ENCODE peak calls at places on chromosomes 7 and 10, in six cellular contexts. Y, Z, U, I, B and P are unnamed samples.

GRCh38 chr7:94297397-94297838 is 97.3 kb upstream of the COL1A2 start:
- DNase-seq in Y (peak; percentile 86), Z (peak; percentile 20), U (no peak), I (no peak), B (peak; percentile 89), P (no peak)

GRCh38 chr7:31896929-31897328 is 173.3 kb downstream of the PDE1C start:
- DNase-seq in Y (no peak), Z (no peak), U (no peak), I (no peak), B (no peak), P (no peak)

GRCh38 chr7:45064047-45064725 is 24.6 kb downstream of the NACAD start:
- DNase-seq in Y (no peak), Z (no peak), U (no peak), I (no peak), B (no peak), P (no peak)

GRCh38 chr10:117461766-117462423 is 80.7 kb upstream of the EMX2 start:
- DNase-seq in Y (peak; percentile 91), Z (peak; percentile 85), U (no peak), I (no peak), B (peak; percentile 85), P (peak; percentile 86)

GRCh38 chr7:68205826-68206225 is 1209.2 kb downstream of the TYW1 start:
- DNase-seq in Y (no peak), Z (no peak), U (no peak), I (no peak), B (no peak), P (no peak)

GRCh38 chr10:129319934-129320333 is 147.1 kb upstream of the MGMT start:
- DNase-seq in Y (no peak), Z (no peak), U (no peak), I (no peak), B (no peak), P (no peak)

GRCh38 chr7:15667999-15668398 is 18.5 kb downstream of the MEOX2 start:
- DNase-seq in Y (no peak), Z (peak; percentile 49), U (no peak), I (no peak), B (no peak), P (no peak)

GRCh38 chr10:1293147-1293546 is 237.0 kb downstream of the WDR37 start:
- DNase-seq in Y (no peak), Z (no peak), U (no peak), I (no peak), B (no peak), P (no peak)

GRCh38 chr10:88565072-88565471 is 18.0 kb downstream of the RNLS start:
- DNase-seq in Y (peak; percentile 51), Z (peak; percentile 42), U (no peak), I (no peak), B (no peak), P (no peak)

GRCh38 chr7:69814421-69814962 is 216.2 kb downstream of the AUTS2 start:
- DNase-seq in Y (no peak), Z (no peak), U (no peak), I (no peak), B (peak; percentile 41), P (no peak)

GRCh38 chr10:9825491-9826018 is 1192.1 kb upstream of the CELF2 start:
- DNase-seq in Y (peak; percentile 72), Z (peak; percentile 77), U (peak; percentile 63), I (no peak), B (no peak), P (no peak)

GRCh38 chr10:69375307-69376151 is 41.2 kb downstream of the TACR2 start:
- DNase-seq in Y (peak; percentile 29), Z (no peak), U (no peak), I (no peak), B (peak; percentile 64), P (no peak)

GRCh38 chr10:101001225-101002035 is 1.8 kb downstream of the LZTS2 start:
- DNase-seq in Y (peak; percentile 63), Z (no peak), U (no peak), I (no peak), B (peak; percentile 96), P (no peak)